ENCODE peak calls at places on chromosomes 7 and 10, in four cellular contexts. One of them, this sample, is unnamed.

GRCh38 chr7:78510580-78511188 is 712.1 kb downstream of the PHTF2 start:
- DNase-seq in BE2C: peak; percentile 36
- DNase-seq in foreskin keratinocyte: peak; percentile 21
- DNase-seq in sigmoid colon: no peak
- DNase-seq in this sample: no peak

GRCh38 chr7:31875424-31875823 is 188.4 kb downstream of the PPP1R17 start:
- DNase-seq in BE2C: no peak
- DNase-seq in foreskin keratinocyte: peak; percentile 48
- DNase-seq in sigmoid colon: no peak
- DNase-seq in this sample: no peak

GRCh38 chr10:4721994-4722753 is 103.8 kb upstream of the AKR1E2 start:
- DNase-seq in BE2C: no peak
- DNase-seq in foreskin keratinocyte: no peak
- DNase-seq in sigmoid colon: no peak
- DNase-seq in this sample: no peak

GRCh38 chr10:14810969-14811953 is 26.6 kb downstream of the CDNF start:
- DNase-seq in BE2C: no peak
- DNase-seq in foreskin keratinocyte: peak; percentile 18
- DNase-seq in sigmoid colon: no peak
- DNase-seq in this sample: no peak

GRCh38 chr7:5360451-5360850 is 63.2 kb downstream of the TNRC18 start:
- DNase-seq in BE2C: no peak
- DNase-seq in foreskin keratinocyte: no peak
- DNase-seq in sigmoid colon: peak; percentile 48
- DNase-seq in this sample: no peak

GRCh38 chr7:98085674-98086073 is 21.0 kb upstream of the LMTK2 start:
- DNase-seq in BE2C: no peak
- DNase-seq in foreskin keratinocyte: no peak
- DNase-seq in sigmoid colon: no peak
- DNase-seq in this sample: peak; percentile 40

GRCh38 chr7:155324012-155324917 is 26.6 kb downstream of the INSIG1 start:
- DNase-seq in BE2C: no peak
- DNase-seq in foreskin keratinocyte: no peak
- DNase-seq in sigmoid colon: no peak
- DNase-seq in this sample: no peak

GRCh38 chr10:70756710-70757360 is 28.3 kb downstream of the TBATA start:
- DNase-seq in BE2C: no peak
- DNase-seq in foreskin keratinocyte: peak; percentile 7
- DNase-seq in sigmoid colon: no peak
- DNase-seq in this sample: no peak

GRCh38 chr10:131859341-131860020 is 41.3 kb upstream of the PPP2R2D start:
- DNase-seq in BE2C: peak; percentile 1
- DNase-seq in foreskin keratinocyte: no peak
- DNase-seq in sigmoid colon: peak; percentile 35
- DNase-seq in this sample: peak; percentile 13

GRCh38 chr10:88116491-88116890 is 253.1 kb downstream of the PTEN start:
- DNase-seq in BE2C: no peak
- DNase-seq in foreskin keratinocyte: peak; percentile 81
- DNase-seq in sigmoid colon: no peak
- DNase-seq in this sample: no peak

GRCh38 chr7:25029075-25029474 is 49.1 kb upstream of the OSBPL3 start:
- DNase-seq in BE2C: no peak
- DNase-seq in foreskin keratinocyte: no peak
- DNase-seq in sigmoid colon: no peak
- DNase-seq in this sample: no peak

GRCh38 chr7:73900286-73900685 is 39.3 kb downstream of the TMEM270 start:
- DNase-seq in BE2C: no peak
- DNase-seq in foreskin keratinocyte: no peak
- DNase-seq in sigmoid colon: no peak
- DNase-seq in this sample: no peak

GRCh38 chr10:33155720-33156638 is 178.5 kb downstream of the NRP1 start:
- DNase-seq in BE2C: peak; percentile 22
- DNase-seq in foreskin keratinocyte: peak; percentile 73
- DNase-seq in sigmoid colon: no peak
- DNase-seq in this sample: no peak

GRCh38 chr10:51244739-51245138 is 170.5 kb downstream of the PRKG1 start:
- DNase-seq in BE2C: no peak
- DNase-seq in foreskin keratinocyte: no peak
- DNase-seq in sigmoid colon: no peak
- DNase-seq in this sample: no peak
- H3K4me1 ChIP-seq in BE2C: no peaks in the 10 kb centered on the region
- H3K4me1 ChIP-seq in foreskin keratinocyte: no peaks in the 10 kb centered on the region
- H3K4me1 ChIP-seq in sigmoid colon: peaks cover 41% of the 10 kb centered on the region
- H3K4me1 ChIP-seq in this sample: peaks cover 7% of the 10 kb centered on the region

DNA sequence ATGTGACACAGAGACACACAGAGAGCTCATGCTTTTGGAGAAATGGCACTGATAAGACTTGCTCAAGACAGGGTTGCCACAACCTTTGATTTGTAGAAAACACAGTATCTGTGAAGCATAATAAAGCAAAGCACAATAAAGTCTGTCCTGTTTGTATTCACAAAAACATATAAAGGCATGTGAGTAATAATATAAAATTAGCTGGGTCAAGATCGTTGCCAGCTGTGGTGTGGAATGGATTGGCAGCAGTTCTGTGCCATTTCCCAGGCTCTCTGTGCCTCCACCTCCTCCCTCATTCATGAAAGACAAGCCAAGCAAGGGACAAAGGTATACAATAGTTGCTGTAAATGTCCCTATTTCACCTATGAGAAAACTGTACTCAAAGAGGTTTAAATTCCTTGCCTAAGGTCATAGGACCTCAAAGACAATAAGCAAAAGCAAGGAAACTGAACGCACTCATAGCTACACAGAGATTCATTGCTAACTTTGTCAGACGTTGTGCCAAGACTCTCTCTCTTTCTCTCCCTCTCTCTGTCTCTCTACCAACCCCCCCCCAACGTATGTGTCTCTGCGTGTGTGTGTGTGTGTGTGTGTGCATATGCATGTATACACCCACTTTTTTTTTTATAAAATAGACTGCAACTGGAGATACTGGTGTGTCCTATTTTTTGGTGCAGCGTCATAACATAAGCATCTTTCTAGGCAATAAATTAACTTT is 31.8 kb downstream of the CHST3 start:
- DNase-seq in BE2C: no peak
- DNase-seq in foreskin keratinocyte: peak; percentile 15
- DNase-seq in sigmoid colon: no peak
- DNase-seq in this sample: no peak
- H3K4me1 ChIP-seq in BE2C: peaks cover 29% of the 10 kb centered on the region
- H3K4me1 ChIP-seq in foreskin keratinocyte: peaks cover 21% of the 10 kb centered on the region
- H3K4me1 ChIP-seq in sigmoid colon: peaks cover 52% of the 10 kb centered on the region
- H3K4me1 ChIP-seq in this sample: peaks cover 37% of the 10 kb centered on the region

GRCh38 chr10:113441220-113441619 is 111.6 kb upstream of the HABP2 start:
- DNase-seq in BE2C: no peak
- DNase-seq in foreskin keratinocyte: no peak
- DNase-seq in sigmoid colon: no peak
- DNase-seq in this sample: no peak
- H3K4me1 ChIP-seq in BE2C: no peaks in the 10 kb centered on the region
- H3K4me1 ChIP-seq in foreskin keratinocyte: no peaks in the 10 kb centered on the region
- H3K4me1 ChIP-seq in sigmoid colon: no peaks in the 10 kb centered on the region
- H3K4me1 ChIP-seq in this sample: no peaks in the 10 kb centered on the region

DNA sequence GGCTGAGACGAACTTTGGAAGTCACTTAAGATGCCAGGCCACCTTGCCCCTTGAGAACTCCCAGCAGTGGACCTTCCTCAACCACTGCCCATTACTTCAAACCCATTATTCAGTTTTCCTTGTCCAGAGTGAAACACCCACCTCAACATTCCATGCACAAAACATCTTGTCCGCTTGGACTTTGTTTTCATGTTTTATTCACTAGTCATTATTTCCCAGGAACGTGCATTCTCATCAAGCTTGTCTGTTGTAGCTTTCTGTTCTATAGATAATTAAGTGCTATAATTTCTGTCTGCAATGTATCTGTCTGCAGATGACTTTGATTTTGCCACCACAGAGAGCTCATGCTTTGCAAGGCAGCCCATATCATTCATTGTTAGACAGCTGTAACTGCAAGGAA is 117.3 kb downstream of the RAB18 start:
- DNase-seq in BE2C: no peak
- DNase-seq in foreskin keratinocyte: no peak
- DNase-seq in sigmoid colon: no peak
- DNase-seq in this sample: no peak
- H3K4me1 ChIP-seq in BE2C: no peaks in the 10 kb centered on the region
- H3K4me1 ChIP-seq in foreskin keratinocyte: no peaks in the 10 kb centered on the region
- H3K4me1 ChIP-seq in sigmoid colon: peaks cover 41% of the 10 kb centered on the region
- H3K4me1 ChIP-seq in this sample: no peaks in the 10 kb centered on the region

GRCh38 chr10:110843031-110843430 is 28.7 kb upstream of the PDCD4 start:
- DNase-seq in BE2C: no peak
- DNase-seq in foreskin keratinocyte: no peak
- DNase-seq in sigmoid colon: peak; percentile 61
- DNase-seq in this sample: no peak

GRCh38 chr10:110842305-110842952 is 29.3 kb upstream of the PDCD4 start:
- DNase-seq in BE2C: no peak
- DNase-seq in foreskin keratinocyte: no peak
- DNase-seq in sigmoid colon: peak; percentile 43
- DNase-seq in this sample: no peak

GRCh38 chr10:110840225-110840922 is 31.4 kb upstream of the PDCD4 start:
- DNase-seq in BE2C: no peak
- DNase-seq in foreskin keratinocyte: no peak
- DNase-seq in sigmoid colon: peak; percentile 40
- DNase-seq in this sample: peak; percentile 86

GRCh38 chr10:110841767-110842267 is 29.9 kb upstream of the PDCD4 start:
- DNase-seq in BE2C: no peak
- DNase-seq in foreskin keratinocyte: no peak
- DNase-seq in sigmoid colon: peak; percentile 44
- DNase-seq in this sample: no peak

DNA sequence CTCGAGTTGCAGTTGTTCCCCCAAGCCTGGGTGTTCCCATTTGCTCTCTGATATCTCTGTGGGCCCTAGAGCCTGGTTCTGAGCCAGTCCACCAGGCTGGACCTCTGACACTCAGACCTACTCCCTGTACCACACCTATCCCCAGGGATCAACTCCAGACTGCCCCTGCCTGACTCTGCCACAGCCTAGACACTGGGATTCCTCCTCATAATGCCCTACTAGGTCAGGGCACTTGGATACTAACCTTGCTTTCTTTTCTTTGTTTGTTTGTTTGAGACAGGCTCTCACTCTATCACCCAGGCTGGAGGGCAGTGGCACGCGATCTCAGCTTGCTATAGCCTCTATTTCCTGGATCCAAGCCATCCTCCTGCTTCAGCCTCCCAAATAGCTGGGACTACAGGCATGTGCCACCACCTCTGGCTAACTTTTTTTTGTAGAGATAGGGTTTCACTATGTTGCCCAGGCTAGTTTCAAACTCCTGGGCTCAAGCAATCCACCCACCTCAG is 30.8 kb upstream of the PDCD4 start:
- DNase-seq in BE2C: no peak
- DNase-seq in foreskin keratinocyte: no peak
- DNase-seq in sigmoid colon: peak; percentile 34
- DNase-seq in this sample: no peak
- H3K4me1 ChIP-seq in BE2C: peaks cover 11% of the 10 kb centered on the region
- H3K4me1 ChIP-seq in foreskin keratinocyte: peaks cover 5% of the 10 kb centered on the region
- H3K4me1 ChIP-seq in sigmoid colon: peaks cover 34% of the 10 kb centered on the region
- H3K4me1 ChIP-seq in this sample: peaks cover 4% of the 10 kb centered on the region

DNA sequence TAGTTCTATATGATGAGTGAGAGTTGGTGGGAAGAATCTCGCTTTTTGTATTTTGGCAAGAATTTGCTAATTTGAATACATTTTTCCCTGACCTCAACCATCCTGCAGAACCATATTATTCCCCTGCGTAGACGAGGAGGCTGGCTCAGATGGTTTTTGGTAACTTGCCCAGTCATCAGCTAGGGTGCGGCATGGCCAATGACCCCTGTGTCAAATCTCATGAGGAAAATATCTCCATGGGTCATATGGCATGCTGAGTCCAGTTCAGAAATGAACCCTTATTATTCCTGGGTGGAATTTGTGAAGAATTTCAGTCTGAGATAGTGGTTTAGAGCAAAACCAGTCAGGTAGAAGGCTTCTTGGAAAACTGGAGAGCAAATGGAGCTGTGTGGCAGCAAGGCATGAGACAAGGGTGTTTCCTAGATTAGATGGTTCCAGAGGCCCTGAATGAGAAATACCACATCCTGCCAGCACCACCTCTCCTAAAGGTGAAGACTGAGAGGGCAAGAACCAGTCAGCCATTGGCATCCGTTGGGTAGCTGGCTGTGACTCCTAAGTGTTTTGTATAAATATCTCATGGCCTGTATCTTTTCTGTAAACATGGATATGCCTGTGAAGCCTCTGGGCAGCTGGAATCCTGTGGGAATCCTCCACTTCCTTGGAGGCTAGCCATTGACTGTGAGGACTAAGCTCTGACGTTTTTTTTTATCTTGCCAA is 5.8 kb upstream of the UPP1 start:
- DNase-seq in BE2C: no peak
- DNase-seq in foreskin keratinocyte: peak; percentile 2
- DNase-seq in sigmoid colon: no peak
- DNase-seq in this sample: no peak
- H3K4me1 ChIP-seq in BE2C: peaks cover 15% of the 10 kb centered on the region
- H3K4me1 ChIP-seq in foreskin keratinocyte: peaks cover 47% of the 10 kb centered on the region
- H3K4me1 ChIP-seq in sigmoid colon: peaks cover 4% of the 10 kb centered on the region
- H3K4me1 ChIP-seq in this sample: peaks cover 29% of the 10 kb centered on the region

GRCh38 chr7:1564603-1565022 is 5.2 kb downstream of the PSMG3 start:
- DNase-seq in BE2C: no peak
- DNase-seq in foreskin keratinocyte: peak; percentile 68
- DNase-seq in sigmoid colon: no peak
- DNase-seq in this sample: no peak
- H3K4me1 ChIP-seq in BE2C: peaks cover 10% of the 10 kb centered on the region
- H3K4me1 ChIP-seq in foreskin keratinocyte: peaks cover 24% of the 10 kb centered on the region
- H3K4me1 ChIP-seq in sigmoid colon: peaks cover 21% of the 10 kb centered on the region
- H3K4me1 ChIP-seq in this sample: peaks cover 10% of the 10 kb centered on the region